ENCODE peak calls at places on chromosomes 5 and 9, in eight cellular contexts. R is CD8-positive, alpha-beta memory T cell; L is NCI-H2081; S is IMR-90; P is NCI-H510A; N is adrenal gland; G is Calu3; Q is RCC 7860. F is an unnamed sample.

GRCh38 chr5:177036443-177036842 is 13.9 kb downstream of the ZNF346 start:
- DNase-seq in R (no peak), L (no peak), S (no peak), P (no peak), N (no peak), G (no peak), Q (no peak), F (no peak)

GRCh38 chr5:87393331-87393730 is 19.4 kb downstream of the CCNH start:
- DNase-seq in R (no peak), L (no peak), S (peak; percentile 87), P (no peak), N (no peak), G (no peak), Q (peak; percentile 77), F (peak; percentile 86)

GRCh38 chr9:97468658-97469448 is 32.6 kb upstream of the TMOD1 start:
- DNase-seq in R (no peak), L (peak; percentile 69), S (peak; percentile 65), P (peak; percentile 17), N (peak; percentile 84), G (peak; percentile 23), Q (peak; percentile 20), F (peak; percentile 52)

GRCh38 chr5:71778678-71779276 is 59.7 kb downstream of the CARTPT start:
- DNase-seq in R (no peak), L (peak; percentile 66), S (peak; percentile 14), P (no peak), N (no peak), G (peak; percentile 55), Q (peak; percentile 10), F (peak; percentile 48)

GRCh38 chr9:16154570-16155078 is 601.8 kb downstream of the CCDC171 start:
- DNase-seq in R (no peak), L (no peak), S (no peak), P (peak; percentile 23), N (no peak), G (peak; percentile 75), Q (no peak), F (no peak)

GRCh38 chr5:107935641-107936040 is 264.9 kb upstream of the EFNA5 start:
- DNase-seq in R (no peak), L (no peak), S (no peak), P (no peak), N (no peak), G (no peak), Q (no peak), F (no peak)

GRCh38 chr5:132385321-132386105 is 16.0 kb downstream of the SLC22A5 start:
- DNase-seq in R (peak; percentile 39), L (peak; percentile 25), S (peak; percentile 62), P (no peak), N (peak; percentile 81), G (peak; percentile 77), Q (peak; percentile 69), F (peak; percentile 67)

GRCh38 chr5:371811-372555 is 50.5 kb downstream of the AHRR start:
- DNase-seq in R (no peak), L (peak; percentile 69), S (no peak), P (no peak), N (no peak), G (no peak), Q (no peak), F (no peak)